ENCODE peak calls at places on chromosomes 7 and 10, in seven cellular contexts. One of them, this sample, is unnamed.
A peak's percentile ranks its signal among the peaks of the same experiment; 100 is the strongest.

GRCh38 chr7:38276096-38276857 is 2.8 kb upstream of the TARP start:
- DNase-seq in fibroblast of lung: no peak
- DNase-seq in A549: no peak
- DNase-seq in activated naive CD4-positive, alpha-beta T cell: no peak
- DNase-seq in sciatic nerve: no peak
- DNase-seq in AG09319: no peak
- DNase-seq in cardiac muscle cell: no peak
- DNase-seq in this sample: no peak

GRCh38 chr7:104946338-104946737 is 67.7 kb upstream of the KMT2E start:
- DNase-seq in AG09319: no peak
- DNase-seq in A549: no peak
- DNase-seq in cardiac muscle cell: no peak
- DNase-seq in activated naive CD4-positive, alpha-beta T cell: no peak
- DNase-seq in fibroblast of lung: no peak
- DNase-seq in sciatic nerve: no peak
- DNase-seq in this sample: no peak

GRCh38 chr7:50212016-50212325 is 92.5 kb upstream of the IKZF1 start:
- DNase-seq in activated naive CD4-positive, alpha-beta T cell: no peak
- DNase-seq in fibroblast of lung: no peak
- DNase-seq in cardiac muscle cell: no peak
- DNase-seq in sciatic nerve: no peak
- DNase-seq in AG09319: no peak
- DNase-seq in A549: no peak
- DNase-seq in this sample: no peak

GRCh38 chr10:71547841-71548493 is 151.2 kb downstream of the CDH23 start:
- DNase-seq in fibroblast of lung: peak; percentile 35
- DNase-seq in sciatic nerve: peak; percentile 72
- DNase-seq in activated naive CD4-positive, alpha-beta T cell: no peak
- DNase-seq in cardiac muscle cell: peak; percentile 90
- DNase-seq in A549: no peak
- DNase-seq in AG09319: no peak
- DNase-seq in this sample: peak; percentile 54

GRCh38 chr10:93143286-93143685 is 69.6 kb downstream of the CYP26A1 start:
- DNase-seq in fibroblast of lung: no peak
- DNase-seq in cardiac muscle cell: no peak
- DNase-seq in sciatic nerve: no peak
- DNase-seq in activated naive CD4-positive, alpha-beta T cell: no peak
- DNase-seq in AG09319: no peak
- DNase-seq in A549: no peak
- DNase-seq in this sample: no peak

GRCh38 chr10:4254101-4254994 is 469.3 kb upstream of the KLF6 start:
- DNase-seq in sciatic nerve: no peak
- DNase-seq in fibroblast of lung: peak; percentile 94
- DNase-seq in activated naive CD4-positive, alpha-beta T cell: no peak
- DNase-seq in A549: no peak
- DNase-seq in cardiac muscle cell: no peak
- DNase-seq in AG09319: peak; percentile 50
- DNase-seq in this sample: no peak

GRCh38 chr7:124655990-124656389 is 109.6 kb downstream of the GPR37 start:
- DNase-seq in sciatic nerve: no peak
- DNase-seq in activated naive CD4-positive, alpha-beta T cell: no peak
- DNase-seq in A549: no peak
- DNase-seq in AG09319: no peak
- DNase-seq in fibroblast of lung: no peak
- DNase-seq in cardiac muscle cell: no peak
- DNase-seq in this sample: no peak

GRCh38 chr7:47839381-47839780 is 108.9 kb downstream of the PKD1L1 start:
- DNase-seq in A549: no peak
- DNase-seq in sciatic nerve: no peak
- DNase-seq in AG09319: no peak
- DNase-seq in cardiac muscle cell: no peak
- DNase-seq in activated naive CD4-positive, alpha-beta T cell: no peak
- DNase-seq in fibroblast of lung: no peak
- DNase-seq in this sample: no peak

GRCh38 chr7:94182066-94182465 is 177.9 kb upstream of the BET1 start:
- DNase-seq in fibroblast of lung: peak; percentile 80
- DNase-seq in cardiac muscle cell: no peak
- DNase-seq in sciatic nerve: no peak
- DNase-seq in A549: peak; percentile 61
- DNase-seq in activated naive CD4-positive, alpha-beta T cell: no peak
- DNase-seq in AG09319: peak; percentile 43
- DNase-seq in this sample: peak; percentile 15

GRCh38 chr7:20316706-20317105 is 14.0 kb upstream of the ITGB8 start:
- DNase-seq in cardiac muscle cell: no peak
- DNase-seq in activated naive CD4-positive, alpha-beta T cell: no peak
- DNase-seq in AG09319: no peak
- DNase-seq in A549: no peak
- DNase-seq in fibroblast of lung: no peak
- DNase-seq in sciatic nerve: no peak
- DNase-seq in this sample: no peak

GRCh38 chr7:77457779-77458178 is 41.6 kb upstream of the GSAP start:
- DNase-seq in fibroblast of lung: no peak
- DNase-seq in activated naive CD4-positive, alpha-beta T cell: no peak
- DNase-seq in A549: peak; percentile 33
- DNase-seq in cardiac muscle cell: no peak
- DNase-seq in sciatic nerve: no peak
- DNase-seq in AG09319: no peak
- DNase-seq in this sample: no peak

GRCh38 chr10:48502791-48503190 is 102.1 kb downstream of the ARHGAP22 start:
- DNase-seq in cardiac muscle cell: no peak
- DNase-seq in activated naive CD4-positive, alpha-beta T cell: no peak
- DNase-seq in sciatic nerve: no peak
- DNase-seq in fibroblast of lung: no peak
- DNase-seq in AG09319: no peak
- DNase-seq in A549: no peak
- DNase-seq in this sample: no peak

GRCh38 chr7:149006345-149006725 is 22.0 kb downstream of the PDIA4 start:
- DNase-seq in fibroblast of lung: no peak
- DNase-seq in sciatic nerve: no peak
- DNase-seq in AG09319: no peak
- DNase-seq in A549: no peak
- DNase-seq in activated naive CD4-positive, alpha-beta T cell: no peak
- DNase-seq in cardiac muscle cell: no peak
- DNase-seq in this sample: no peak

GRCh38 chr10:77692782-77693181 is 55.2 kb upstream of the KCNMA1 start:
- DNase-seq in A549: no peak
- DNase-seq in sciatic nerve: no peak
- DNase-seq in AG09319: no peak
- DNase-seq in cardiac muscle cell: no peak
- DNase-seq in fibroblast of lung: peak; percentile 28
- DNase-seq in activated naive CD4-positive, alpha-beta T cell: no peak
- DNase-seq in this sample: peak; percentile 55

GRCh38 chr10:29623797-29624196 is 11.0 kb downstream of the SVIL start:
- DNase-seq in A549: no peak
- DNase-seq in activated naive CD4-positive, alpha-beta T cell: no peak
- DNase-seq in cardiac muscle cell: no peak
- DNase-seq in AG09319: no peak
- DNase-seq in sciatic nerve: no peak
- DNase-seq in fibroblast of lung: no peak
- DNase-seq in this sample: no peak

GRCh38 chr10:116197961-116198360 is 75.0 kb downstream of the GFRA1 start:
- DNase-seq in activated naive CD4-positive, alpha-beta T cell: no peak
- DNase-seq in fibroblast of lung: no peak
- DNase-seq in AG09319: no peak
- DNase-seq in A549: no peak
- DNase-seq in sciatic nerve: no peak
- DNase-seq in cardiac muscle cell: no peak
- DNase-seq in this sample: no peak

GRCh38 chr10:125691160-125691981 is 8.4 kb upstream of the TEX36 start:
- DNase-seq in sciatic nerve: no peak
- DNase-seq in A549: no peak
- DNase-seq in AG09319: peak; percentile 67
- DNase-seq in activated naive CD4-positive, alpha-beta T cell: no peak
- DNase-seq in cardiac muscle cell: no peak
- DNase-seq in fibroblast of lung: no peak
- DNase-seq in this sample: no peak

GRCh38 chr10:42869977-42870350 is 87.4 kb downstream of the BMS1 start:
- DNase-seq in fibroblast of lung: no peak
- DNase-seq in cardiac muscle cell: no peak
- DNase-seq in A549: no peak
- DNase-seq in activated naive CD4-positive, alpha-beta T cell: no peak
- DNase-seq in sciatic nerve: no peak
- DNase-seq in AG09319: no peak
- DNase-seq in this sample: no peak

GRCh38 chr7:137801003-137801402 is 45.8 kb downstream of the DGKI start:
- DNase-seq in A549: no peak
- DNase-seq in fibroblast of lung: peak; percentile 23
- DNase-seq in cardiac muscle cell: no peak
- DNase-seq in AG09319: no peak
- DNase-seq in sciatic nerve: no peak
- DNase-seq in activated naive CD4-positive, alpha-beta T cell: no peak
- DNase-seq in this sample: no peak

GRCh38 chr7:150949564-150949963 is 28.6 kb downstream of the KCNH2 start:
- DNase-seq in fibroblast of lung: no peak
- DNase-seq in cardiac muscle cell: no peak
- DNase-seq in AG09319: no peak
- DNase-seq in activated naive CD4-positive, alpha-beta T cell: no peak
- DNase-seq in sciatic nerve: peak; percentile 35
- DNase-seq in A549: no peak
- DNase-seq in this sample: no peak

GRCh38 chr10:12774219-12774894 is 227.2 kb downstream of the CCDC3 start:
- DNase-seq in sciatic nerve: no peak
- DNase-seq in A549: no peak
- DNase-seq in activated naive CD4-positive, alpha-beta T cell: no peak
- DNase-seq in AG09319: no peak
- DNase-seq in fibroblast of lung: no peak
- DNase-seq in cardiac muscle cell: no peak
- DNase-seq in this sample: no peak

GRCh38 chr10:776772-777171 is 87.3 kb upstream of the DIP2C start:
- DNase-seq in A549: no peak
- DNase-seq in cardiac muscle cell: no peak
- DNase-seq in AG09319: no peak
- DNase-seq in sciatic nerve: no peak
- DNase-seq in fibroblast of lung: no peak
- DNase-seq in activated naive CD4-positive, alpha-beta T cell: no peak
- DNase-seq in this sample: no peak

GRCh38 chr10:78686444-78687060 is 382.2 kb upstream of the ZMIZ1 start:
- DNase-seq in cardiac muscle cell: no peak
- DNase-seq in activated naive CD4-positive, alpha-beta T cell: no peak
- DNase-seq in AG09319: no peak
- DNase-seq in sciatic nerve: no peak
- DNase-seq in fibroblast of lung: no peak
- DNase-seq in A549: no peak
- DNase-seq in this sample: no peak

GRCh38 chr7:80681272-80681885 is 42.9 kb downstream of the CD36 start:
- DNase-seq in cardiac muscle cell: peak; percentile 45
- DNase-seq in fibroblast of lung: peak; percentile 59
- DNase-seq in activated naive CD4-positive, alpha-beta T cell: no peak
- DNase-seq in A549: peak; percentile 54
- DNase-seq in sciatic nerve: no peak
- DNase-seq in AG09319: peak; percentile 8
- DNase-seq in this sample: peak; percentile 9

GRCh38 chr10:14325325-14325955 is 5.3 kb downstream of the FRMD4A start:
- DNase-seq in A549: peak; percentile 64
- DNase-seq in activated naive CD4-positive, alpha-beta T cell: no peak
- DNase-seq in AG09319: no peak
- DNase-seq in sciatic nerve: no peak
- DNase-seq in fibroblast of lung: peak; percentile 28
- DNase-seq in cardiac muscle cell: peak; percentile 64
- DNase-seq in this sample: no peak

GRCh38 chr7:135801877-135802276 is 53.3 kb upstream of the FAM180A start:
- DNase-seq in fibroblast of lung: no peak
- DNase-seq in cardiac muscle cell: no peak
- DNase-seq in activated naive CD4-positive, alpha-beta T cell: no peak
- DNase-seq in sciatic nerve: no peak
- DNase-seq in A549: no peak
- DNase-seq in AG09319: no peak
- DNase-seq in this sample: no peak

GRCh38 chr7:44218418-44219201 is 17.8 kb downstream of the YKT6 start:
- DNase-seq in A549: no peak
- DNase-seq in activated naive CD4-positive, alpha-beta T cell: no peak
- DNase-seq in fibroblast of lung: no peak
- DNase-seq in cardiac muscle cell: peak; percentile 80
- DNase-seq in sciatic nerve: peak; percentile 51
- DNase-seq in AG09319: no peak
- DNase-seq in this sample: no peak

GRCh38 chr10:26503911-26504310 is 65.8 kb downstream of the APBB1IP start:
- DNase-seq in A549: peak; percentile 28
- DNase-seq in AG09319: no peak
- DNase-seq in sciatic nerve: no peak
- DNase-seq in cardiac muscle cell: peak; percentile 22
- DNase-seq in activated naive CD4-positive, alpha-beta T cell: no peak
- DNase-seq in fibroblast of lung: no peak
- DNase-seq in this sample: no peak

GRCh38 chr10:97718659-97719142 is 5.2 kb downstream of the MARVELD1 start:
- DNase-seq in sciatic nerve: no peak
- DNase-seq in A549: peak; percentile 63
- DNase-seq in AG09319: no peak
- DNase-seq in fibroblast of lung: peak; percentile 46
- DNase-seq in cardiac muscle cell: no peak
- DNase-seq in activated naive CD4-positive, alpha-beta T cell: no peak
- DNase-seq in this sample: no peak

GRCh38 chr7:114922151-114922651 is 307 bp downstream of the MDFIC start:
- DNase-seq in A549: peak; percentile 68
- DNase-seq in AG09319: no peak
- DNase-seq in sciatic nerve: peak; percentile 82
- DNase-seq in activated naive CD4-positive, alpha-beta T cell: peak; percentile 20
- DNase-seq in cardiac muscle cell: peak; percentile 74
- DNase-seq in fibroblast of lung: peak; percentile 54
- DNase-seq in this sample: peak; percentile 59

GRCh38 chr10:78802866-78803265 is 265.9 kb upstream of the ZMIZ1 start:
- DNase-seq in A549: no peak
- DNase-seq in cardiac muscle cell: no peak
- DNase-seq in sciatic nerve: peak; percentile 75
- DNase-seq in activated naive CD4-positive, alpha-beta T cell: no peak
- DNase-seq in fibroblast of lung: peak; percentile 74
- DNase-seq in AG09319: peak; percentile 44
- DNase-seq in this sample: peak; percentile 24

GRCh38 chr7:36600869-36601530 is 123.3 kb downstream of the AOAH start:
- DNase-seq in cardiac muscle cell: no peak
- DNase-seq in AG09319: no peak
- DNase-seq in fibroblast of lung: peak; percentile 43
- DNase-seq in sciatic nerve: no peak
- DNase-seq in activated naive CD4-positive, alpha-beta T cell: no peak
- DNase-seq in A549: peak; percentile 34
- DNase-seq in this sample: peak; percentile 10

GRCh38 chr10:70807566-70807965 is 8.2 kb upstream of the SGPL1 start:
- DNase-seq in sciatic nerve: no peak
- DNase-seq in A549: no peak
- DNase-seq in cardiac muscle cell: no peak
- DNase-seq in fibroblast of lung: no peak
- DNase-seq in activated naive CD4-positive, alpha-beta T cell: no peak
- DNase-seq in AG09319: no peak
- DNase-seq in this sample: no peak

GRCh38 chr10:46046261-46046660 is at the start of gene MSMB:
- DNase-seq in cardiac muscle cell: no peak
- DNase-seq in activated naive CD4-positive, alpha-beta T cell: no peak
- DNase-seq in AG09319: no peak
- DNase-seq in sciatic nerve: no peak
- DNase-seq in A549: no peak
- DNase-seq in fibroblast of lung: no peak
- DNase-seq in this sample: no peak

GRCh38 chr7:92880212-92881090 is 44.1 kb upstream of the CDK6 start:
- DNase-seq in AG09319: no peak
- DNase-seq in activated naive CD4-positive, alpha-beta T cell: no peak
- DNase-seq in fibroblast of lung: peak; percentile 9
- DNase-seq in A549: peak; percentile 47
- DNase-seq in cardiac muscle cell: peak; percentile 71
- DNase-seq in sciatic nerve: no peak
- DNase-seq in this sample: no peak

GRCh38 chr10:30798621-30799020 is 169.1 kb upstream of the LYZL2 start:
- DNase-seq in A549: no peak
- DNase-seq in cardiac muscle cell: no peak
- DNase-seq in fibroblast of lung: no peak
- DNase-seq in sciatic nerve: no peak
- DNase-seq in activated naive CD4-positive, alpha-beta T cell: no peak
- DNase-seq in AG09319: no peak
- DNase-seq in this sample: no peak

GRCh38 chr10:51156913-51157312 is 82.6 kb downstream of the PRKG1 start:
- DNase-seq in cardiac muscle cell: no peak
- DNase-seq in sciatic nerve: no peak
- DNase-seq in fibroblast of lung: peak; percentile 74
- DNase-seq in activated naive CD4-positive, alpha-beta T cell: no peak
- DNase-seq in A549: no peak
- DNase-seq in AG09319: peak; percentile 71
- DNase-seq in this sample: no peak

GRCh38 chr7:149719912-149720335 is 53.5 kb downstream of the ZNF467 start:
- DNase-seq in cardiac muscle cell: no peak
- DNase-seq in A549: no peak
- DNase-seq in AG09319: no peak
- DNase-seq in sciatic nerve: no peak
- DNase-seq in fibroblast of lung: no peak
- DNase-seq in activated naive CD4-positive, alpha-beta T cell: no peak
- DNase-seq in this sample: no peak

This sample was measured in hepatic stellate cell.